ENCODE peak calls at places on chromosomes 11 and 22, in six cellular contexts. One of them, this sample, is unnamed.

GRCh38 chr11:19648321-19648720 is 64.3 kb upstream of the NAV2 start:
- DNase-seq in right atrium auricular region: no peak
- DNase-seq in hepatocyte: no peak
- DNase-seq in right lobe of liver: no peak
- DNase-seq in mammary epithelial cell: no peak
- DNase-seq in suprapubic skin: no peak
- DNase-seq in this sample: no peak

GRCh38 chr11:19345848-19346681 is 105.3 kb upstream of the E2F8 start:
- DNase-seq in right atrium auricular region: no peak
- DNase-seq in suprapubic skin: no peak
- DNase-seq in right lobe of liver: peak
- DNase-seq in mammary epithelial cell: no peak
- DNase-seq in hepatocyte: peak
- DNase-seq in this sample: peak

GRCh38 chr11:75582935-75583709 is 21.1 kb downstream of the SERPINH1 start:
- DNase-seq in right atrium auricular region: peak
- DNase-seq in mammary epithelial cell: no peak
- DNase-seq in suprapubic skin: peak
- DNase-seq in right lobe of liver: peak
- DNase-seq in hepatocyte: peak
- DNase-seq in this sample: peak

GRCh38 chr11:79925570-79925969 is 484.7 kb upstream of the TENM4 start:
- DNase-seq in right lobe of liver: no peak
- DNase-seq in right atrium auricular region: no peak
- DNase-seq in hepatocyte: no peak
- DNase-seq in mammary epithelial cell: no peak
- DNase-seq in suprapubic skin: no peak
- DNase-seq in this sample: no peak

GRCh38 chr11:45805305-45806071 is 539 bp downstream of the SLC35C1 start:
- DNase-seq in right atrium auricular region: no peak
- DNase-seq in suprapubic skin: peak
- DNase-seq in hepatocyte: peak
- DNase-seq in right lobe of liver: peak
- DNase-seq in mammary epithelial cell: peak
- DNase-seq in this sample: peak

GRCh38 chr11:111063711-111064110 is 181.8 kb upstream of the POU2AF2 start:
- DNase-seq in mammary epithelial cell: peak
- DNase-seq in hepatocyte: no peak
- DNase-seq in right lobe of liver: no peak
- DNase-seq in right atrium auricular region: no peak
- DNase-seq in suprapubic skin: no peak
- DNase-seq in this sample: peak

GRCh38 chr11:77287615-77288273 is 13.7 kb downstream of the GDPD4 start:
- DNase-seq in suprapubic skin: no peak
- DNase-seq in hepatocyte: no peak
- DNase-seq in right atrium auricular region: no peak
- DNase-seq in right lobe of liver: no peak
- DNase-seq in mammary epithelial cell: peak
- DNase-seq in this sample: peak

GRCh38 chr11:45374632-45375031 is 88.5 kb upstream of the SYT13 start:
- DNase-seq in mammary epithelial cell: no peak
- DNase-seq in hepatocyte: no peak
- DNase-seq in right lobe of liver: no peak
- DNase-seq in suprapubic skin: peak
- DNase-seq in right atrium auricular region: no peak
- DNase-seq in this sample: no peak

GRCh38 chr22:45970709-45971388 is 6.1 kb downstream of the WNT7B start:
- DNase-seq in right lobe of liver: no peak
- DNase-seq in hepatocyte: no peak
- DNase-seq in right atrium auricular region: no peak
- DNase-seq in suprapubic skin: no peak
- DNase-seq in mammary epithelial cell: no peak
- DNase-seq in this sample: no peak

GRCh38 chr22:27370987-27371386 is 430.6 kb downstream of the MN1 start:
- DNase-seq in right lobe of liver: no peak
- DNase-seq in hepatocyte: no peak
- DNase-seq in mammary epithelial cell: no peak
- DNase-seq in right atrium auricular region: no peak
- DNase-seq in suprapubic skin: no peak
- DNase-seq in this sample: no peak

GRCh38 chr11:76075699-76076098 is 130.6 kb downstream of the WNT11 start:
- DNase-seq in right lobe of liver: no peak
- DNase-seq in hepatocyte: no peak
- DNase-seq in right atrium auricular region: no peak
- DNase-seq in mammary epithelial cell: no peak
- DNase-seq in suprapubic skin: no peak
- DNase-seq in this sample: no peak

GRCh38 chr22:20554824-20555223 is 47.4 kb downstream of the MED15 start:
- DNase-seq in hepatocyte: no peak
- DNase-seq in suprapubic skin: no peak
- DNase-seq in mammary epithelial cell: no peak
- DNase-seq in right lobe of liver: no peak
- DNase-seq in right atrium auricular region: no peak
- DNase-seq in this sample: no peak

GRCh38 chr11:46520971-46521745 is 72.7 kb downstream of the AMBRA1 start:
- DNase-seq in hepatocyte: no peak
- DNase-seq in mammary epithelial cell: peak
- DNase-seq in right lobe of liver: no peak
- DNase-seq in right atrium auricular region: no peak
- DNase-seq in suprapubic skin: no peak
- DNase-seq in this sample: peak

GRCh38 chr22:36445158-36445668 is 36.2 kb downstream of the TXN2 start:
- DNase-seq in hepatocyte: no peak
- DNase-seq in mammary epithelial cell: no peak
- DNase-seq in right atrium auricular region: no peak
- DNase-seq in right lobe of liver: no peak
- DNase-seq in suprapubic skin: no peak
- DNase-seq in this sample: peak

GRCh38 chr11:42066113-42066512 is 606.7 kb upstream of the LRRC4C start:
- DNase-seq in suprapubic skin: no peak
- DNase-seq in mammary epithelial cell: no peak
- DNase-seq in right lobe of liver: no peak
- DNase-seq in right atrium auricular region: no peak
- DNase-seq in hepatocyte: no peak
- DNase-seq in this sample: no peak

GRCh38 chr22:28019881-28020861 is 101.1 kb upstream of the PITPNB start:
- DNase-seq in right atrium auricular region: peak
- DNase-seq in hepatocyte: peak
- DNase-seq in right lobe of liver: peak
- DNase-seq in suprapubic skin: peak
- DNase-seq in mammary epithelial cell: peak
- DNase-seq in this sample: peak

GRCh38 chr22:39392341-39392948 is 7.1 kb upstream of the TAB1 start:
- DNase-seq in suprapubic skin: no peak
- DNase-seq in mammary epithelial cell: no peak
- DNase-seq in right atrium auricular region: no peak
- DNase-seq in right lobe of liver: no peak
- DNase-seq in hepatocyte: no peak
- DNase-seq in this sample: no peak

GRCh38 chr11:56849250-56849649 is 100.8 kb upstream of the OR9G4 start:
- DNase-seq in right atrium auricular region: no peak
- DNase-seq in suprapubic skin: no peak
- DNase-seq in right lobe of liver: no peak
- DNase-seq in hepatocyte: no peak
- DNase-seq in mammary epithelial cell: peak
- DNase-seq in this sample: no peak

GRCh38 chr11:92050305-92050704 is 174.3 kb upstream of the FAT3 start:
- DNase-seq in right atrium auricular region: no peak
- DNase-seq in mammary epithelial cell: no peak
- DNase-seq in right lobe of liver: no peak
- DNase-seq in hepatocyte: no peak
- DNase-seq in suprapubic skin: no peak
- DNase-seq in this sample: no peak

GRCh38 chr22:46770151-46770641 is 7.7 kb downstream of the TBC1D22A start:
- DNase-seq in right atrium auricular region: no peak
- DNase-seq in hepatocyte: no peak
- DNase-seq in right lobe of liver: no peak
- DNase-seq in mammary epithelial cell: no peak
- DNase-seq in suprapubic skin: no peak
- DNase-seq in this sample: no peak

GRCh38 chr11:8370812-8371515 is 107.3 kb upstream of the LMO1 start:
- DNase-seq in right lobe of liver: no peak
- DNase-seq in hepatocyte: no peak
- DNase-seq in suprapubic skin: peak
- DNase-seq in right atrium auricular region: no peak
- DNase-seq in mammary epithelial cell: no peak
- DNase-seq in this sample: no peak

GRCh38 chr22:43226368-43226979 is 39.5 kb upstream of the TTLL12 start:
- DNase-seq in hepatocyte: peak
- DNase-seq in right lobe of liver: no peak
- DNase-seq in right atrium auricular region: no peak
- DNase-seq in suprapubic skin: no peak
- DNase-seq in mammary epithelial cell: no peak
- DNase-seq in this sample: no peak

GRCh38 chr11:10117709-10118341 is 176.2 kb downstream of the SBF2 start:
- DNase-seq in suprapubic skin: no peak
- DNase-seq in mammary epithelial cell: peak
- DNase-seq in right lobe of liver: no peak
- DNase-seq in hepatocyte: no peak
- DNase-seq in right atrium auricular region: no peak
- DNase-seq in this sample: peak

GRCh38 chr11:120125005-120125404 is 12.9 kb downstream of the TRIM29 start:
- DNase-seq in hepatocyte: peak
- DNase-seq in mammary epithelial cell: peak
- DNase-seq in suprapubic skin: peak
- DNase-seq in right atrium auricular region: no peak
- DNase-seq in right lobe of liver: no peak
- DNase-seq in this sample: no peak

GRCh38 chr22:43955883-43956286 is 643 bp downstream of the SAMM50 start:
- DNase-seq in suprapubic skin: no peak
- DNase-seq in right lobe of liver: no peak
- DNase-seq in mammary epithelial cell: no peak
- DNase-seq in right atrium auricular region: no peak
- DNase-seq in hepatocyte: no peak
- DNase-seq in this sample: peak

GRCh38 chr22:19891350-19892248 is 36.9 kb upstream of the GNB1L start:
- DNase-seq in right atrium auricular region: no peak
- DNase-seq in mammary epithelial cell: peak
- DNase-seq in suprapubic skin: no peak
- DNase-seq in right lobe of liver: no peak
- DNase-seq in hepatocyte: peak
- DNase-seq in this sample: peak

GRCh38 chr11:119734788-119735187 is 5.8 kb upstream of the NECTIN1 start:
- DNase-seq in suprapubic skin: no peak
- DNase-seq in mammary epithelial cell: no peak
- DNase-seq in right lobe of liver: no peak
- DNase-seq in hepatocyte: no peak
- DNase-seq in right atrium auricular region: no peak
- DNase-seq in this sample: no peak

GRCh38 chr11:65852508-65853248 is 5.3 kb downstream of the CFL1 start:
- DNase-seq in mammary epithelial cell: no peak
- DNase-seq in suprapubic skin: peak
- DNase-seq in right atrium auricular region: no peak
- DNase-seq in hepatocyte: peak
- DNase-seq in right lobe of liver: no peak
- DNase-seq in this sample: no peak
- H3K4me3 ChIP-seq in mammary epithelial cell: no peak
- H3K4me3 ChIP-seq in suprapubic skin: no peak
- H3K4me3 ChIP-seq in right atrium auricular region: no peak
- H3K4me3 ChIP-seq in hepatocyte: no peak
- H3K4me3 ChIP-seq in right lobe of liver: no peak
- H3K4me3 ChIP-seq in this sample: no peak

GRCh38 chr11:95792700-95793099 is 2.4 kb downstream of the CEP57 start:
- DNase-seq in right lobe of liver: no peak
- DNase-seq in hepatocyte: no peak
- DNase-seq in right atrium auricular region: no peak
- DNase-seq in suprapubic skin: no peak
- DNase-seq in mammary epithelial cell: no peak
- DNase-seq in this sample: no peak
- H3K4me3 ChIP-seq in right lobe of liver: no peak
- H3K4me3 ChIP-seq in hepatocyte: no peak
- H3K4me3 ChIP-seq in right atrium auricular region: no peak
- H3K4me3 ChIP-seq in suprapubic skin: no peak
- H3K4me3 ChIP-seq in mammary epithelial cell: no peak
- H3K4me3 ChIP-seq in this sample: no peak

GRCh38 chr11:64713781-64714363 is 9.1 kb downstream of the NRXN2 start:
- DNase-seq in right atrium auricular region: no peak
- DNase-seq in right lobe of liver: no peak
- DNase-seq in suprapubic skin: no peak
- DNase-seq in hepatocyte: no peak
- DNase-seq in mammary epithelial cell: no peak
- DNase-seq in this sample: no peak
- H3K4me3 ChIP-seq in right atrium auricular region: no peak
- H3K4me3 ChIP-seq in right lobe of liver: no peak
- H3K4me3 ChIP-seq in suprapubic skin: peak
- H3K4me3 ChIP-seq in hepatocyte: no peak
- H3K4me3 ChIP-seq in mammary epithelial cell: no peak
- H3K4me3 ChIP-seq in this sample: no peak

GRCh38 chr22:50547231-50547851 is 1.6 kb downstream of the KLHDC7B start:
- DNase-seq in suprapubic skin: no peak
- DNase-seq in hepatocyte: no peak
- DNase-seq in right atrium auricular region: no peak
- DNase-seq in right lobe of liver: no peak
- DNase-seq in mammary epithelial cell: no peak
- DNase-seq in this sample: no peak

GRCh38 chr22:50550395-50550794 is 4.7 kb downstream of the KLHDC7B start:
- DNase-seq in right lobe of liver: no peak
- DNase-seq in suprapubic skin: no peak
- DNase-seq in hepatocyte: no peak
- DNase-seq in right atrium auricular region: no peak
- DNase-seq in mammary epithelial cell: no peak
- DNase-seq in this sample: no peak

GRCh38 chr22:50546326-50547230 is 879 bp downstream of the KLHDC7B start:
- DNase-seq in hepatocyte: no peak
- DNase-seq in right atrium auricular region: no peak
- DNase-seq in suprapubic skin: no peak
- DNase-seq in right lobe of liver: no peak
- DNase-seq in mammary epithelial cell: no peak
- DNase-seq in this sample: no peak

GRCh38 chr22:50548913-50549790 is 3.5 kb downstream of the KLHDC7B start:
- DNase-seq in hepatocyte: no peak
- DNase-seq in suprapubic skin: no peak
- DNase-seq in right atrium auricular region: no peak
- DNase-seq in right lobe of liver: no peak
- DNase-seq in mammary epithelial cell: no peak
- DNase-seq in this sample: no peak

DNA sequence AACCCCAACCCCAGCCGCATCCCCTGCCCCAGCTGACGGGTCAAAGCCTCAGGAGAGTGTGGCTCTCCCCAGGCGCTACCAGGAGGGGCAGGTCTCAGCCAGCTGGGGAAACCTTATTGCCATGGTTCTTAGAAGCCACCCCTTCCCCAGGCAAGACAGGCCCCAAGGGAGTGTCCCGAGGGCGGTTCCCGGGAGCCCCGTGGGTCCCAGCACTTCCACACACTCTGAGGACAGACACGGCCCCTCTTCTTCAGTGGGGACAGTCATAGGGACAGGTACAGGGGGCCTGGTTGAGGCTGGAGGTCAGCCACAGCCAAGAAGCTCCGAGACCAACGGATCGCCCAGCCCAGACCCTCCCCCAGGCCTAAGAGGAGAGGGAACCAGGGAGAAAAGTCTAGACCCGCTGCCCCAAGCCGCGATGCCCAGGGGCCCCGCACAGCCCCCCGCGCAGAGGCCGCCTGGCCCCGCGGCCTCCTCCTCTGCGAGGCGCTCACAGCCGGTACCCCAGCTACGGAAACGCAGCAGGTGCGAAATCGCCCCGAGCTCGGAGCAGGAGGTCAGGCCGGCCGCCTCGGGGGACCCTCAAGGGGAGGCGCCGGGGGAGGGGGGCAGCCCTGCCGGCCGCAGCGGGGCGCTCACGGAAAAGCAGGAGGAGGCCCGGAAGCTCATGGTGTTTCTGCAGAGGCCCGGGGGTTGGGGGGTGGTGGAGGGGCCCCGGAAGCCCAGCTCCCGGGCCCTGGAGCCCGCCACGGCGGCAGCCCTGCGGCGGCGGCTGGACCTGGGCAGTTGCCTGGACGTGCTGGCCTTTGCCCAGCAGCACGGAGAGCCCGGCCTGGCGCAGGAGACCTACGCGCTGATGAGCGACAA is 2.6 kb downstream of the KLHDC7B start:
- DNase-seq in right lobe of liver: peak
- DNase-seq in suprapubic skin: peak
- DNase-seq in right atrium auricular region: no peak
- DNase-seq in hepatocyte: no peak
- DNase-seq in mammary epithelial cell: no peak
- DNase-seq in this sample: no peak
- H3K4me3 ChIP-seq in right lobe of liver: peak
- H3K4me3 ChIP-seq in suprapubic skin: peak
- H3K4me3 ChIP-seq in right atrium auricular region: no peak
- H3K4me3 ChIP-seq in hepatocyte: no peak
- H3K4me3 ChIP-seq in mammary epithelial cell: no peak
- H3K4me3 ChIP-seq in this sample: peak